ENCODE peak calls at places on chromosomes 11 and 22, in four cellular contexts. U, K, G and X are unnamed samples.

GRCh38 chr22:48097723-48098122 is 1335.3 kb downstream of the TBC1D22A start:
- DNase-seq in U (no peak), K (no peak), G (no peak), X (no peak)

GRCh38 chr11:69841170-69841858 is 22.1 kb upstream of the FGF3 start:
- DNase-seq in U (no peak), K (no peak), G (no peak), X (no peak)

GRCh38 chr22:48057116-48057835 is 1294.8 kb downstream of the TBC1D22A start:
- DNase-seq in U (no peak), K (no peak), G (no peak), X (no peak)

GRCh38 chr11:76656571-76657081 is 13.9 kb downstream of the LRRC32 start:
- DNase-seq in U (no peak), K (no peak), G (no peak), X (no peak)

GRCh38 chr11:11856638-11857037 is 14.9 kb downstream of the USP47 start:
- DNase-seq in U (no peak), K (peak; percentile 52), G (no peak), X (no peak)

GRCh38 chr11:88886796-88887195 is 179.0 kb downstream of the GRM5 start:
- DNase-seq in U (peak; percentile 27), K (peak; percentile 11), G (peak; percentile 40), X (peak; percentile 48)

GRCh38 chr11:46865340-46865739 is 19.3 kb upstream of the CKAP5 start:
- DNase-seq in U (no peak), K (no peak), G (no peak), X (no peak)

GRCh38 chr11:85791326-85791990 is 19.5 kb downstream of the SYTL2 start:
- DNase-seq in U (no peak), K (no peak), G (no peak), X (no peak)

GRCh38 chr11:119709638-119710346 is 19.2 kb downstream of the NECTIN1 start:
- DNase-seq in U (peak; percentile 18), K (no peak), G (no peak), X (no peak)

GRCh38 chr11:86861810-86862209 is 61.5 kb downstream of the PRSS23 start:
- DNase-seq in U (no peak), K (no peak), G (no peak), X (no peak)

GRCh38 chr11:15158351-15159015 is 43.8 kb downstream of the INSC start:
- DNase-seq in U (no peak), K (no peak), G (no peak), X (no peak)

GRCh38 chr22:43077121-43077877 is 11.9 kb downstream of the TTLL1 start:
- DNase-seq in U (no peak), K (no peak), G (no peak), X (no peak)

GRCh38 chr22:29536411-29536810 is 17.1 kb downstream of the THOC5 start:
- DNase-seq in U (no peak), K (no peak), G (no peak), X (no peak)

GRCh38 chr11:67071420-67072284 is 15.0 kb downstream of the RHOD start:
- DNase-seq in U (peak; percentile 72), K (no peak), G (peak; percentile 53), X (peak; percentile 92)

GRCh38 chr11:2214527-2215229 is 43.1 kb upstream of the TH start:
- DNase-seq in U (no peak), K (no peak), G (peak; percentile 16), X (no peak)

GRCh38 chr11:131744847-131745246 is 374.4 kb downstream of the NTM start:
- DNase-seq in U (no peak), K (no peak), G (no peak), X (no peak)

GRCh38 chr11:72576661-72577060 is 97.6 kb downstream of the PDE2A start:
- DNase-seq in U (no peak), K (no peak), G (no peak), X (no peak)

GRCh38 chr22:36397081-36397766 is 9.5 kb upstream of the MYH9 start:
- DNase-seq in U (no peak), K (no peak), G (peak; percentile 80), X (no peak)

GRCh38 chr11:75667268-75667830 is 1.5 kb downstream of the MAP6 start:
- DNase-seq in U (no peak), K (no peak), G (no peak), X (peak; percentile 37)

GRCh38 chr11:81658722-81659121 is 1074.9 kb downstream of the FAM181B start:
- DNase-seq in U (no peak), K (no peak), G (peak; percentile 20), X (peak; percentile 29)

GRCh38 chr22:19641254-19641982 is 72.9 kb upstream of the SEPTIN5 start:
- DNase-seq in U (peak; percentile 94), K (no peak), G (no peak), X (peak; percentile 54)

GRCh38 chr22:49852898-49853894 is at the start of gene ZBED4:
- DNase-seq in U (peak; percentile 94), K (peak; percentile 84), G (peak; percentile 90), X (peak; percentile 100)

GRCh38 chr22:35524966-35525686 is 15.5 kb upstream of the RASD2 start:
- DNase-seq in U (no peak), K (no peak), G (no peak), X (no peak)

GRCh38 chr11:100354736-100355135 is 332.4 kb upstream of the ARHGAP42 start:
- DNase-seq in U (no peak), K (no peak), G (no peak), X (no peak)

GRCh38 chr11:111585371-111585770 is 16.9 kb upstream of the SIK2 start:
- DNase-seq in U (no peak), K (no peak), G (no peak), X (no peak)

GRCh38 chr11:46696212-46696558 is 4.2 kb downstream of the ARHGAP1 start:
- DNase-seq in U (no peak), K (no peak), G (no peak), X (no peak)

GRCh38 chr11:27124514-27125264 is 84.1 kb downstream of the BBOX1 start:
- DNase-seq in U (no peak), K (no peak), G (peak; percentile 4), X (no peak)

GRCh38 chr11:11589385-11589890 is 32.4 kb downstream of the GALNT18 start:
- DNase-seq in U (no peak), K (no peak), G (no peak), X (no peak)

GRCh38 chr22:27231266-27231665 is 570.3 kb downstream of the MN1 start:
- DNase-seq in U (no peak), K (no peak), G (no peak), X (no peak)

GRCh38 chr11:19422257-19422656 is 181.5 kb upstream of the E2F8 start:
- DNase-seq in U (no peak), K (no peak), G (no peak), X (no peak)

GRCh38 chr22:32617271-32617670 is 142.7 kb downstream of the FBXO7 start:
- DNase-seq in U (no peak), K (no peak), G (no peak), X (no peak)

GRCh38 chr11:824292-824880 is 3.3 kb upstream of the CRACR2B start:
- DNase-seq in U (no peak), K (no peak), G (no peak), X (no peak)

GRCh38 chr11:45225277-45225676 is 60.9 kb downstream of the SYT13 start:
- DNase-seq in U (no peak), K (no peak), G (no peak), X (no peak)

GRCh38 chr11:117823294-117823940 is 1.1 kb downstream of the FXYD2 start:
- DNase-seq in U (peak; percentile 21), K (no peak), G (no peak), X (no peak)

DNA sequence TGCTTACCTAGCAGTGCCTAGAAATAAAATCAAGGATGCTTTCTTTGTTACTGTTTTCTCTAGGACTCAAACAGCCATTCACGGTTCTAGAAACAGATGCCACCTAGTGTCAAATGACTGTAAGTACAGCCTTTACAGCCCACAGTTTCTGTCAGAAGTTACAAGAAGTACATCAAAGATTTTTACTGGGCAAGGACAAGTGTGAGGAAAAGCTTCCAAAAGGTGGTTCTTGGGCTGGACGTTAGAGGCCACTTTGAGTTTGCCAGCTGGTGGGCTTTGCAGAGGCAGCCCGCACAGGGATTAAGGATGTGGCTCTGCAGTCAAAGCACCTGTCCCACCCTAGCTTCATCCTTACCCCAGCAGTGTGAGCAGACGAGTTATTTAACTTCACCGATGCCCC is 6.9 kb downstream of the KMT5B start:
- DNase-seq in U (peak; percentile 67), K (no peak), G (peak; percentile 74), X (peak; percentile 64)
- TF ChIP-seq BHLHE40 in U (no peak), K (no peak), G (no peak), X (no peak)

GRCh38 chr11:105665281-105665680 is 55.4 kb downstream of the GRIA4 start:
- DNase-seq in U (no peak), K (no peak), G (no peak), X (no peak)

GRCh38 chr11:105673089-105673488 is 63.2 kb downstream of the GRIA4 start:
- DNase-seq in U (peak; percentile 31), K (no peak), G (peak; percentile 12), X (peak; percentile 10)

GRCh38 chr11:105667441-105667840 is 57.6 kb downstream of the GRIA4 start:
- DNase-seq in U (no peak), K (no peak), G (no peak), X (no peak)

GRCh38 chr11:105670811-105671210 is 60.9 kb downstream of the GRIA4 start:
- DNase-seq in U (no peak), K (no peak), G (no peak), X (no peak)
- TF ChIP-seq FOXK2 in U (no peak), K (no peak), G (no peak), X (no peak)

GRCh38 chr22:23055448-23056179 is 14.7 kb upstream of the GNAZ start:
- DNase-seq in U (no peak), K (no peak), G (no peak), X (no peak)
- TF ChIP-seq BHLHE40 in U (no peak), K (no peak), G (no peak), X (no peak)

GRCh38 chr11:28346209-28346608 is 238.0 kb downstream of the METTL15 start:
- DNase-seq in U (no peak), K (no peak), G (no peak), X (no peak)
- TF ChIP-seq FOXK2 in U (no peak), K (no peak), G (no peak), X (no peak)

GRCh38 chr11:64376071-64376470 is 17.1 kb downstream of the RPS6KA4 start:
- DNase-seq in U (no peak), K (no peak), G (no peak), X (no peak)

GRCh38 chr11:64381350-64381749 is 22.4 kb downstream of the RPS6KA4 start:
- DNase-seq in U (no peak), K (no peak), G (no peak), X (no peak)

GRCh38 chr11:64378335-64378884 is 19.4 kb downstream of the RPS6KA4 start:
- DNase-seq in U (no peak), K (no peak), G (no peak), X (no peak)

GRCh38 chr11:64379817-64380709 is 21.1 kb downstream of the RPS6KA4 start:
- DNase-seq in U (no peak), K (no peak), G (no peak), X (no peak)

DNA sequence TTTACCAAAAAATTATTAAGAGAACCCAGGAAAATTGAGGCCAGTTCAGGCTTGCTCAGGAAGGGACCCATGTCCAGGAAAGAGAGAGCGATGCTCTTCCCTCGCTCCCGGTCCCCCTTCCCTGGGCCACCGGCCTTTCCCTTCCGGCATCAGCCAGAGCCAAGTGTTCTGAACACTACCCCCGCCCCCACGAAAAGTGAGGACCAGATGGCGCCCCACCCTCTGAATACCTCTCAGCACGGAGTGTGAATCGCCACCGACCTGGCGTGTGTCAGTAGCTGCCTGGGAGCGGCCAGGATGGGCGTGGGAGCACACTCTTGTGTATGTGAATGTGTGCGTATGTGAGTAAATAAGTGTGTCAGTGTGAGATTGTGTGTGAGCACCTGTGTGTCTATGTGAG is 20.2 kb downstream of the RPS6KA4 start:
- DNase-seq in U (no peak), K (no peak), G (no peak), X (no peak)
- TF ChIP-seq BHLHE40 in U (no peak), K (no peak), G (no peak), X (no peak)

GRCh38 chr22:45155050-45155840 is 8.5 kb upstream of the NUP50 start:
- DNase-seq in U (no peak), K (no peak), G (no peak), X (no peak)
- TF ChIP-seq FOXK2 in U (no peak), K (no peak), G (no peak), X (no peak)